ENCODE peak calls at places on chromosomes 5 and 9, in five cellular contexts. R is mesenchymal stem cell, Q is H1, P is IMR-90, X is H9. S is an unnamed sample.

GRCh38 chr5:143153332-143154119 is 250.0 kb downstream of the NR3C1 start:
- DNase-seq in R (peak), Q (no peak), P (peak), X (no peak), S (no peak)

GRCh38 chr5:181189363-181189961 is 15.5 kb downstream of the TRIM7 start:
- DNase-seq in R (peak), Q (no peak), P (peak), X (no peak), S (no peak)

GRCh38 chr5:126543009-126543408 is 52.0 kb downstream of the ALDH7A1 start:
- DNase-seq in R (no peak), Q (no peak), P (no peak), X (no peak), S (no peak)

GRCh38 chr9:15423328-15423985 is 781 bp downstream of the SNAPC3 start:
- DNase-seq in R (peak), Q (no peak), P (peak), X (no peak), S (no peak)

GRCh38 chr5:96219580-96220281 is 213.3 kb downstream of the PCSK1 start:
- DNase-seq in R (peak), Q (no peak), P (peak), X (no peak), S (no peak)

GRCh38 chr9:110152704-110153374 is 55.1 kb downstream of the C9orf152 start:
- DNase-seq in R (peak), Q (peak), P (peak), X (peak), S (peak)

GRCh38 chr9:34927061-34927460 is 31.0 kb upstream of the PHF24 start:
- DNase-seq in R (no peak), Q (no peak), P (no peak), X (no peak), S (no peak)

GRCh38 chr5:145811834-145812625 is 23.1 kb downstream of the PRELID2 start:
- DNase-seq in R (peak), Q (no peak), P (peak), X (no peak), S (no peak)

GRCh38 chr9:36744678-36745077 is 172.0 kb downstream of the MELK start:
- DNase-seq in R (no peak), Q (no peak), P (no peak), X (no peak), S (no peak)

GRCh38 chr5:53603009-53603687 is 42.7 kb downstream of the NDUFS4 start:
- DNase-seq in R (no peak), Q (no peak), P (peak), X (no peak), S (no peak)

GRCh38 chr5:163094492-163095180 is 342.8 kb upstream of the CCNG1 start:
- DNase-seq in R (no peak), Q (no peak), P (no peak), X (no peak), S (no peak)

GRCh38 chr9:86353591-86354047 is 591 bp downstream of the TUT7 start:
- DNase-seq in R (no peak), Q (no peak), P (no peak), X (no peak), S (no peak)

GRCh38 chr5:156534906-156535305 is 207.9 kb downstream of the SGCD start:
- DNase-seq in R (no peak), Q (no peak), P (peak), X (no peak), S (no peak)

GRCh38 chr9:21549251-21549765 is 67.2 kb upstream of the IFNE start:
- DNase-seq in R (no peak), Q (no peak), P (peak), X (no peak), S (no peak)

GRCh38 chr9:131051592-131052517 is 42.9 kb downstream of the LAMC3 start:
- DNase-seq in R (no peak), Q (no peak), P (no peak), X (no peak), S (no peak)

GRCh38 chr5:7667216-7667767 is 183.6 kb downstream of the CFAP90 start:
- DNase-seq in R (no peak), Q (no peak), P (no peak), X (no peak), S (no peak)

GRCh38 chr9:117541192-117541591 is 126.3 kb upstream of the ASTN2 start:
- DNase-seq in R (no peak), Q (no peak), P (no peak), X (no peak), S (no peak)

GRCh38 chr9:118991366-118992285 is 377.6 kb downstream of the BRINP1 start:
- DNase-seq in R (no peak), Q (no peak), P (no peak), X (peak), S (no peak)

GRCh38 chr9:118987167-118987566 is 382.1 kb downstream of the BRINP1 start:
- DNase-seq in R (no peak), Q (no peak), P (no peak), X (no peak), S (no peak)

GRCh38 chr9:118985851-118986250 is 383.4 kb downstream of the BRINP1 start:
- DNase-seq in R (no peak), Q (no peak), P (no peak), X (no peak), S (no peak)

GRCh38 chr9:118992813-118993747 is 376.2 kb downstream of the BRINP1 start:
- DNase-seq in R (no peak), Q (no peak), P (no peak), X (no peak), S (no peak)

GRCh38 chr9:118990949-118991348 is 378.3 kb downstream of the BRINP1 start:
- DNase-seq in R (no peak), Q (no peak), P (no peak), X (no peak), S (no peak)
- H2BK5ac ChIP-seq in R (no peak), Q (no peak), P (no peak), X (no peak), S (no peak)

GRCh38 chr9:136089697-136090045 is 5.4 kb downstream of the NACC2 start:
- DNase-seq in R (peak), Q (no peak), P (peak), X (no peak), S (no peak)

GRCh38 chr9:136090060-136090735 is 4.9 kb downstream of the NACC2 start:
- DNase-seq in R (no peak), Q (peak), P (no peak), X (no peak), S (no peak)

GRCh38 chr9:136091582-136092352 is 3.3 kb downstream of the NACC2 start:
- DNase-seq in R (no peak), Q (peak), P (peak), X (no peak), S (no peak)

GRCh38 chr9:136092353-136092650 is 2.8 kb downstream of the NACC2 start:
- DNase-seq in R (no peak), Q (no peak), P (no peak), X (no peak), S (no peak)

DNA sequence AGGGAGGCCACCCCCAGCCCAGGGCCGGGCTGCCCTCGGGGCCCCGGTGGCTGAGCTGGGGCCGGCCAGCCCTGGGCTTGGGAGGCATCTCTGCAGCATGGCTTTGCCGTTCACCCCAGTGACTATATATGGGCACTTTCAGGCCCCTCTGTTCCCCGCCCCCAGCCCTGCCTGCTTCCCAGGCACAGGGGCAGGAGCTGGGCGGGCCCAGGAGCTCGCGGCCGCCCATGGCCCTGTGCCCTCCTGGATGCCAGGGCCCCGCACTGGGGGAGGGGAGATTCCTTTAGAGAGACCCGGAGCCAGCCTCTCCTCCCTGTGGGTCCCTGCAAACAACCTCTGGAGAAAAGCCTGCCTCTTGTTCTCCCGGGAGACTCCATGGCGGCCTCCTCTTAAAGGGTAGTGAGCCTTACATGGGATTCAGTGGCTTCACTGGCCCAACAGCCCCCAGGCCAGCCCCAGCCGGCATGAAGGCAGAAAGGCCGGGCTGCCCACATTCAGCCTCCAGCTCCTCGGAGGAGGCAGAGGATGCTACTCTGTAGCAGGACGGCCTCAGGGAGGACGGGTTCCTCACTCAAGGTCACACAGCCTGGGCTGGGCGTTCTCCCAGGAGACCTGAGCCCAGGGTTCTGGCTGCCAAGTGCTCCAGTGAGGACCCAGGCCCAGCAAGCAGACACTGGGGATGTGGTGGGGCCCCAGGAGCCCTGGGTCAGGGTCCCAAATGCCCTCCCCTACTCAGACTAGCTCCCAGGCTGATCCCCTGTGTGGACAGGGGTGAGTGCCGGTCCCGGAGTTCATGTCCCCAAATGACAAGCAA is 4.1 kb downstream of the NACC2 start:
- DNase-seq in R (peak), Q (peak), P (no peak), X (peak), S (no peak)
- H2BK5ac ChIP-seq in R (peak), Q (peak), P (no peak), X (no peak), S (peak)

DNA sequence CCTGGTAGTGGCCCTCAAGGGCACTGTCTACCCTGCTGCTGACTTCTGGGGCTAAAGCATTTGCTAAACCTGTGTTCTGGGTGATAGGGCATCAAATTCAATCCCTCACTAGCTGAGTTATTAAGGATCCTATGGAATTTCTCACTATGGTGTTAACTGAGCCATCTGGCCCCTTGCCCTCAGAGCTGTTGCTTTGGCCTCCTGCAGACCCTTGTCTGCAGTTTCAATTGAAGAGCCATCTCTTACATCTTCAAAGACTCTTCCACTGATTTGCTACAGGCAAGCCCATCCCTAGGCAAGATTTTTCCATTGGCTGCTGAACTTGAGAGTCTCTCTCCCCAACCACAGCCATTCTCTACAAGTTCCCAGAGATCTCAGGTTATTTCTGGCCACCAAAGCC is 418.2 kb downstream of the ZNF608 start:
- DNase-seq in R (no peak), Q (no peak), P (no peak), X (no peak), S (no peak)
- H2BK5ac ChIP-seq in R (no peak), Q (no peak), P (no peak), X (no peak), S (no peak)

GRCh38 chr9:4873066-4873465 is 80.3 kb downstream of the RCL1 start:
- DNase-seq in R (no peak), Q (no peak), P (no peak), X (no peak), S (no peak)

GRCh38 chr9:4879098-4879497 is 86.4 kb downstream of the RCL1 start:
- DNase-seq in R (no peak), Q (no peak), P (no peak), X (no peak), S (no peak)

DNA sequence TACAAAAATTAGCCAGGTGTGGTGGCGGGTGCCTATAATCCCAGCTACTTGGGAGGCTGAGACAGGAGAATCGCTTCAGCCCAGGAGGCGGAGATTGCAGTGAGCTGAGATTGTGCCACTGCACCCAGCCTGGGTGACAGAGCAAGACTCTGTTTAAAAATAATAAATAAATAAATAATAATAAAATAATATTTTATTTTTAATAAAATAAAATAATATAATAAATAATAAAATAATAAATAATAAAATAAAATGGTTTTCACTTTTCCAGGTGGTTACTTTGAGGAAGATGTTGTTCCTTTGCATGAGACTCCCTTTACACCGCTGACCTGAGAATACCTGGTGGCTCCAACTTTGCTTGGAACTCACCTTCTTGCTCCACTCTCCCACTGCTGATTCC is 82.8 kb downstream of the RCL1 start:
- DNase-seq in R (no peak), Q (no peak), P (no peak), X (no peak), S (no peak)
- H2BK5ac ChIP-seq in R (no peak), Q (no peak), P (no peak), X (no peak), S (no peak)

DNA sequence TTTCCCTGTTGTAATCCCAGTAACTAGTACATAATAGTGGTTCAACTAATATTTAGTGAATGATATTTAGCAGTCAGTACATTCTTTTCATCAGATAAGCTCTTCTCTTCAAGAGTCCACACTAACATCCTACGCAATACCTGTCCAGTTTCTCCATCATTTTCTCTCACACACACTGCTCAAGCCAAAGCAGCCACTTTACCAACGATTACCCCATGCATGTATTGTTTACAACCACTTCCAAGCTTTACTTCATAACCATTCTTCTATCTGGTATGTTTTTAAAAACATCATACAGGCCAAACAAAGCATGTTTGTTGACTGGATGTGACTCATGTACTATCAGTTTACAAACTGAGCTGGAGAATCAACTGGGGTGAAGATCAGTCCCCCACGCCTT is 7.3 kb downstream of the UBTD2 start:
- DNase-seq in R (peak), Q (no peak), P (peak), X (no peak), S (no peak)
- H2BK5ac ChIP-seq in R (no peak), Q (no peak), P (no peak), X (no peak), S (no peak)

GRCh38 chr5:173018352-173018751 is 34.8 kb downstream of the ATP6V0E1 start:
- DNase-seq in R (no peak), Q (no peak), P (no peak), X (no peak), S (no peak)

GRCh38 chr5:173012882-173013281 is 29.3 kb downstream of the ATP6V0E1 start:
- DNase-seq in R (no peak), Q (no peak), P (no peak), X (no peak), S (no peak)

GRCh38 chr5:173016069-173016455 is 32.5 kb downstream of the ATP6V0E1 start:
- DNase-seq in R (no peak), Q (no peak), P (no peak), X (no peak), S (no peak)

GRCh38 chr5:173020154-173020581 is 36.0 kb upstream of the CREBRF start:
- DNase-seq in R (no peak), Q (no peak), P (no peak), X (no peak), S (no peak)

DNA sequence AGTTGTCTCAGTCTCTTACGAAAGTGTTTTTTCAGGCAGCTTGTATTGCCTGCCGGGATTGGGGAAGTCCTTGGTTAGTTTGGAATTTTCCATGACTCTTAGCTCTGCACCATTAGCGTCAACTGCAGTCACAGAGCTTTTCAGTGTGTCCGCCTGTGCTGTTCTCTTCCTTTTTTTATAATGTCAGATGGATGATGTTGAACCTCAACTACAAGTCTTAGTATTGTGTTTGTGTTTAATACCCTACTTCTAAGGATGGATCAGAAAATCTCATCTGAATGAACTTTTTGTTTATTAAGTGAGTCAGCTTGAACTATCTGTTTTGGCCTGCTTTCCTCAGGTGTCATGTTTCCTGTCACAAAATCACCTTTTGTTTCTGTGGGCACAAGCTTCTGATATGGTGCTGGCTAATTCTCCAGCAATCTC is 33.1 kb downstream of the ATP6V0E1 start:
- DNase-seq in R (peak), Q (no peak), P (peak), X (no peak), S (no peak)
- H2BK5ac ChIP-seq in R (no peak), Q (no peak), P (peak), X (no peak), S (no peak)

GRCh38 chr9:125519741-125520140 is 187.3 kb downstream of the MAPKAP1 start:
- DNase-seq in R (no peak), Q (no peak), P (no peak), X (no peak), S (no peak)

GRCh38 chr9:125523681-125524080 is 183.3 kb downstream of the MAPKAP1 start:
- DNase-seq in R (no peak), Q (no peak), P (no peak), X (no peak), S (no peak)

GRCh38 chr9:125522328-125522725 is 184.7 kb downstream of the MAPKAP1 start:
- DNase-seq in R (peak), Q (no peak), P (peak), X (no peak), S (no peak)

GRCh38 chr9:125524522-125524921 is 182.5 kb downstream of the MAPKAP1 start:
- DNase-seq in R (peak), Q (peak), P (peak), X (peak), S (no peak)

GRCh38 chr9:125521462-125522327 is 185.3 kb downstream of the MAPKAP1 start:
- DNase-seq in R (peak), Q (no peak), P (peak), X (no peak), S (no peak)
- H2BK5ac ChIP-seq in R (peak), Q (no peak), P (peak), X (no peak), S (no peak)

GRCh38 chr9:121333950-121334773 is 35.9 kb downstream of the STOM start:
- DNase-seq in R (no peak), Q (no peak), P (no peak), X (no peak), S (no peak)
- H2BK5ac ChIP-seq in R (no peak), Q (no peak), P (peak), X (no peak), S (no peak)